ENCODE peak calls at places on chromosomes 7 and 10, in four cellular contexts. N is ovary, F is sigmoid colon, E is endodermal cell. X is an unnamed sample.

GRCh38 chr7:46522354-46522906 is 601.4 kb upstream of the IGFBP3 start:
- DNase-seq in N (no peak), F (no peak), E (no peak), X (no peak)

GRCh38 chr7:101618207-101618839 is 10.8 kb downstream of the MYL10 start:
- DNase-seq in N (no peak), F (no peak), E (no peak), X (no peak)

GRCh38 chr7:131226116-131226562 is 101.5 kb upstream of the MKLN1 start:
- DNase-seq in N (no peak), F (no peak), E (no peak), X (no peak)

GRCh38 chr7:17680026-17680425 is 260.3 kb downstream of the SNX13 start:
- DNase-seq in N (peak; percentile 30), F (peak; percentile 78), E (peak; percentile 72), X (no peak)

GRCh38 chr10:6486280-6486679 is 93.8 kb downstream of the PRKCQ start:
- DNase-seq in N (no peak), F (no peak), E (peak; percentile 21), X (no peak)

GRCh38 chr7:33836797-33837355 is 68.5 kb upstream of the BMPER start:
- DNase-seq in N (no peak), F (no peak), E (peak; percentile 80), X (no peak)

GRCh38 chr10:111972109-111972508 is 211.5 kb downstream of the GPAM start:
- DNase-seq in N (no peak), F (no peak), E (no peak), X (no peak)

GRCh38 chr7:129188892-129189660 is 643 bp downstream of the SMO start:
- DNase-seq in N (peak; percentile 35), F (peak; percentile 69), E (peak; percentile 73), X (no peak)

GRCh38 chr7:105638942-105639495 is 57.7 kb upstream of the EFCAB10 start:
- DNase-seq in N (no peak), F (peak; percentile 35), E (peak; percentile 88), X (no peak)

GRCh38 chr7:87948371-87948770 is 14.3 kb downstream of the ADAM22 start:
- DNase-seq in N (no peak), F (no peak), E (no peak), X (no peak)

GRCh38 chr10:103767756-103768155 is 87.6 kb downstream of the SH3PXD2A start:
- DNase-seq in N (no peak), F (no peak), E (no peak), X (no peak)

GRCh38 chr7:74029094-74029785 is 1.3 kb downstream of the ELN start:
- DNase-seq in N (no peak), F (no peak), E (no peak), X (peak; percentile 50)

DNA sequence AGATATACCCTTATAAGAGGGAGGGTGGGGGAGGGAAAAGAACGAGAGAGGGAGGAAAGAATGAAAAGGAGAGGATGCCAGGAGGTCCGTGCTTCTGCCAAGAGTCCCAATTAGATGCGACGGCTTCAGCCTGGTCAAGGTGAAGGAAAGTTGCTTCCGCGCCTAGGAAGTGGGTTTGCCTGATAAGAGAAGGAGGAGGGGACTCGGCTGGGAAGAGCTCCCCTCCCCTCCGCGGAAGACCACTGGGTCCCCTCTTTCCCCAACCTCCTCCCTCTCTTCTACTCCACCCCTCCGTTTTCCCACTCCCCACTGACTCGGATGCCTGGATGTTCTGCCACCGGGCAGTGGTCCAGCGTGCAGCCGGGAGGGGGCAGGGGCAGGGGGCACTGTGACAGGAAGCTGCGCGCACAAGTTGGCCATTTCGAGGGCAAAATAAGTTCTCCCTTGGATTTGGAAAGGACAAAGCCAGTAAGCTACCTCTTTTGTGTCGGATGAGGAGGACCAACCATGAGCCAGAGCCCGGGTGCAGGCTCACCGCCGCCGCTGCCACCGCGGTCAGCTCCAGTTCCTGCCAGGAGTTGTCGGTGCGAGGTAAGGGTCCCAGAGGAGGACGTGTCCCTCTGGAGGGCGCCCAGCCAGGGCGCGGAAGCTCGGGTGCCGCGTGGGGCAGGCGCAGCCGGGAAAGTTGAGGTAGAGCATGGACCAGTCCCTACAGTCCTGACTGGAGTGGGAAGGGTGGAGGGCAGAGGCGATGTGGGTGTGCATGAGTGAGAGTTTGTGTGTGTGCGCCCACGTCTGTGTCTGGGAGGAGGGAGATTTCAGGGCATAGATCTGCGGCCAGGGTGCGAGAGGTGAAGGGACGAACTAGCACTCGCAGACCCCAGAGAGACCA is 819 bp downstream of the GRM3 start:
- DNase-seq in N (no peak), F (peak; percentile 63), E (peak; percentile 86), X (no peak)
- TF ChIP-seq CTCF in N (no peak), F (no peak), E (no peak), X (no peak)

GRCh38 chr10:133453516-133454203 is at the start of gene SCART1:
- DNase-seq in N (no peak), F (no peak), E (no peak), X (no peak)
- H3K9me3 ChIP-seq in N (no peaks in the 10 kb centered on the region), F (no peaks in the 10 kb centered on the region), E (peaks cover 13% of the 10 kb centered on the region), X (peaks cover 13% of the 10 kb centered on the region)

GRCh38 chr10:79405221-79405994 is 40.0 kb downstream of the ZCCHC24 start:
- DNase-seq in N (peak; percentile 40), F (peak; percentile 75), E (peak; percentile 44), X (no peak)
- H3K27ac ChIP-seq in N (peak overlapping the region; percentile 4), F (no peak overlapping the region), E (peak overlapping the region; percentile 44), X (peak overlapping the region; percentile 88)

DNA sequence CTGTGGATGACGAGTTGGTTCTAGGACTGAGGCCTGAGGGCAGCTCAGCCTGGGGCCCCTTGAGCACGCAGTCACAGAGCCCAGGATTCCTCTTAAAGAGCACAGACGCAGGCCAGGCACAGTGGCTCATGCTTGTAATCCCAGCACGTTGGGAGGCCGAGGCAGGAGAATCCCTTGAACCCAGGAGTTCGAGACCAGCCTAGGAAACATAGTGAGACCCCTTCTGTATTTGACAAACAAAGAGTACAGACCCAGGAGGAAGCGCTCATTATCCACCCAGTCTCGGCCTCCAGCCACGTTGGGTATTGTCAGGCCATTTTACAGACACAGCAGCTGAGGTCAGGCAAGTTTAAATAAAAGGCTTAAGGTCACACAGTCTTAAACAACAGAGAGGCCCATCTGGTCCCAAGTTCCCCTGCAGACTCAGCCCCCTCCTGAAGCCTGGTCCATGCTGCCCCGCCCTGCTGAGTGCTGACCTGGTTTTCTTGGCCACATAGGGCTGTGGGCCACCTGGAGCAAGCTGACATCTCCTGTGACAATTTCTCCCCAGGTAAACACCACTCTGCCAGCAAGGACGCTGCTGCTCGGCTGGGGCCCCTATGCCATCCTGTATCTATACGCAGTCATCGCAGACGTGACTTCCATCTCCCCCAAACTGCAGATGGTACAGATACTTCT is 12.6 kb downstream of the RGR start:
- DNase-seq in N (no peak), F (no peak), E (no peak), X (no peak)
- TF ChIP-seq CTCF in N (no peak), F (no peak), E (no peak), X (no peak)

DNA sequence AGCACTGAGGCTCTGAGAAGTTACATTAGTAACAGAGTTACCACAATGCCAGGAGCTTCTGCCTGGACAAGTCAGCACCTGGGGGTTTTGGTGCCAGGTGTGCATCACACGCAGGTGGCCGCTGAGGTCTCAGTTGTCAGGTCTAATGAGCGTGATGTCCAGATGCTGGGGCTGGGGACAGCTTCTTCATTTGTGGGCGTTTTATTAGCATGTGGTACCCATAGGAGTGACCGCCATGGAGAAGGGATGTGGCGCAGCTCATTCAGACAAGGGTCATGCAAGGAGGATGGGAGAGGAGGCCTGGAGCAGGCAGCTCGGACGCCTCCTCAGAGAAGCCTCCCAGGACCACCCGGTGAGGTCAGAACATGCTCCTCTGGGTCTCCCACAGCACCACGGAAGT is 27.8 kb downstream of the FAM241B start:
- DNase-seq in N (no peak), F (no peak), E (no peak), X (no peak)
- H3K9me3 ChIP-seq in N (no peaks in the 10 kb centered on the region), F (no peaks in the 10 kb centered on the region), E (no peaks in the 10 kb centered on the region), X (no peaks in the 10 kb centered on the region)